ENCODE peak calls at places on chromosomes 11 and 22, in ten cellular contexts. R, U, P, C, D, F, Q, S, B and L are unnamed samples.

GRCh38 chr11:78192911-78193341 is 4.2 kb downstream of the USP35 start:
- DNase-seq in R (no peak), U (no peak), P (no peak), C (no peak), D (no peak), F (no peak), Q (no peak), S (no peak), B (no peak), L (no peak)

GRCh38 chr11:10540915-10541591 is at the start of gene RNF141:
- DNase-seq in R (peak; percentile 98), U (peak; percentile 99), P (peak; percentile 74), C (peak; percentile 97), D (peak; percentile 96), F (peak; percentile 86), Q (peak; percentile 98), S (peak; percentile 96), B (peak; percentile 94), L (peak; percentile 94)

GRCh38 chr11:65182258-65183170 is 786 bp downstream of the CAPN1 start:
- DNase-seq in R (peak; percentile 42), U (peak; percentile 61), P (no peak), C (peak; percentile 88), D (no peak), F (no peak), Q (no peak), S (no peak), B (no peak), L (no peak)

GRCh38 chr11:65613091-65613928 is 711 bp downstream of the MAP3K11 start:
- DNase-seq in R (no peak), U (peak; percentile 16), P (no peak), C (no peak), D (no peak), F (no peak), Q (peak; percentile 75), S (no peak), B (no peak), L (no peak)

GRCh38 chr22:20641198-20641892 is 132.6 kb upstream of the SERPIND1 start:
- DNase-seq in R (no peak), U (no peak), P (no peak), C (peak; percentile 14), D (no peak), F (no peak), Q (no peak), S (no peak), B (no peak), L (no peak)

GRCh38 chr11:44286268-44286880 is 23.6 kb downstream of the ALX4 start:
- DNase-seq in R (peak; percentile 86), U (peak; percentile 68), P (no peak), C (peak; percentile 87), D (no peak), F (peak; percentile 49), Q (peak; percentile 70), S (peak; percentile 58), B (no peak), L (no peak)

GRCh38 chr22:48976556-48977535 is 850.8 kb downstream of the BRD1 start:
- DNase-seq in R (no peak), U (no peak), P (no peak), C (no peak), D (no peak), F (peak; percentile 70), Q (no peak), S (no peak), B (no peak), L (no peak)

GRCh38 chr11:65384301-65384889 is 1.9 kb upstream of the SLC25A45 start:
- DNase-seq in R (no peak), U (no peak), P (no peak), C (no peak), D (no peak), F (no peak), Q (no peak), S (no peak), B (no peak), L (no peak)

GRCh38 chr11:47461876-47462275 is 12.9 kb upstream of the RAPSN start:
- DNase-seq in R (no peak), U (no peak), P (no peak), C (no peak), D (no peak), F (no peak), Q (no peak), S (no peak), B (no peak), L (no peak)

GRCh38 chr11:68313574-68314202 is 1.3 kb downstream of the LRP5 start:
- DNase-seq in R (no peak), U (no peak), P (no peak), C (peak; percentile 36), D (no peak), F (no peak), Q (no peak), S (no peak), B (no peak), L (no peak)

GRCh38 chr22:33467067-33467466 is 408.9 kb upstream of the SYN3 start:
- DNase-seq in R (no peak), U (no peak), P (no peak), C (no peak), D (no peak), F (no peak), Q (no peak), S (no peak), B (no peak), L (no peak)

GRCh38 chr11:121595717-121596156 is 143.0 kb upstream of the SORL1-AS1 start:
- DNase-seq in R (no peak), U (no peak), P (peak; percentile 81), C (no peak), D (no peak), F (no peak), Q (no peak), S (no peak), B (peak; percentile 80), L (no peak)

GRCh38 chr22:37910863-37911262 is 4.8 kb downstream of the MICALL1 start:
- DNase-seq in R (no peak), U (no peak), P (no peak), C (no peak), D (no peak), F (no peak), Q (no peak), S (no peak), B (no peak), L (no peak)

GRCh38 chr11:79039122-79039521 is 401.7 kb downstream of the TENM4 start:
- DNase-seq in R (no peak), U (no peak), P (no peak), C (no peak), D (no peak), F (no peak), Q (no peak), S (no peak), B (no peak), L (no peak)

GRCh38 chr11:9719949-9720646 is 56.2 kb downstream of the SWAP70 start:
- DNase-seq in R (peak; percentile 26), U (no peak), P (no peak), C (no peak), D (no peak), F (peak; percentile 75), Q (no peak), S (peak; percentile 58), B (no peak), L (no peak)

GRCh38 chr11:95508219-95508880 is 277.3 kb upstream of the SESN3 start:
- DNase-seq in R (no peak), U (no peak), P (no peak), C (no peak), D (no peak), F (no peak), Q (no peak), S (no peak), B (no peak), L (no peak)

GRCh38 chr11:67266424-67267187 is at the start of gene GRK2:
- DNase-seq in R (peak; percentile 63), U (peak; percentile 42), P (no peak), C (no peak), D (no peak), F (no peak), Q (peak; percentile 73), S (no peak), B (no peak), L (no peak)

GRCh38 chr11:70912226-70912840 is 340.0 kb downstream of the SHANK2 start:
- DNase-seq in R (no peak), U (no peak), P (peak; percentile 47), C (no peak), D (no peak), F (no peak), Q (no peak), S (no peak), B (no peak), L (no peak)

GRCh38 chr11:105189586-105189985 is 50.0 kb upstream of the CARD18 start:
- DNase-seq in R (no peak), U (no peak), P (no peak), C (no peak), D (no peak), F (no peak), Q (no peak), S (no peak), B (no peak), L (no peak)

GRCh38 chr11:118703563-118704106 is 24.2 kb upstream of the TREH start:
- DNase-seq in R (no peak), U (no peak), P (no peak), C (no peak), D (peak; percentile 34), F (no peak), Q (no peak), S (no peak), B (no peak), L (no peak)

GRCh38 chr22:30167327-30167726 is 79.2 kb downstream of the LIF start:
- DNase-seq in R (no peak), U (no peak), P (no peak), C (no peak), D (no peak), F (no peak), Q (no peak), S (no peak), B (no peak), L (no peak)